ENCODE peak calls at places on chromosomes 13 and 19, in four cellular contexts. N, B, Z and A are unnamed samples.

GRCh38 chr19:11581740-11582139 is 4.3 kb upstream of the ACP5 start:
- DNase-seq in N (no peak), B (no peak), Z (no peak), A (no peak)

GRCh38 chr13:94322925-94323324 is 156.6 kb downstream of the DCT start:
- DNase-seq in N (no peak), B (no peak), Z (no peak), A (no peak)

GRCh38 chr13:40207110-40207478 is 459.3 kb downstream of the FOXO1 start:
- DNase-seq in N (no peak), B (no peak), Z (no peak), A (no peak)

GRCh38 chr19:50819636-50820035 is 4.0 kb downstream of the KLK1 start:
- DNase-seq in N (no peak), B (no peak), Z (no peak), A (no peak)

GRCh38 chr19:52735734-52736133 is 890 bp upstream of the ZNF611 start:
- DNase-seq in N (peak; percentile 96), B (peak; percentile 97), Z (peak; percentile 88), A (peak; percentile 98)

GRCh38 chr19:40995355-40995754 is 4.3 kb downstream of the CYP2B6 start:
- DNase-seq in N (no peak), B (no peak), Z (no peak), A (no peak)

GRCh38 chr19:10690351-10690781 is 10.9 kb upstream of the QTRT1 start:
- DNase-seq in N (peak; percentile 50), B (peak; percentile 35), Z (no peak), A (peak; percentile 25)

GRCh38 chr13:34346626-34347025 is 528.7 kb downstream of the RFC3 start:
- DNase-seq in N (no peak), B (no peak), Z (no peak), A (no peak)

GRCh38 chr13:50130686-50131051 is 115.4 kb downstream of the KCNRG start:
- DNase-seq in N (peak; percentile 7), B (peak; percentile 58), Z (no peak), A (no peak)

GRCh38 chr19:54073829-54074228 is 7.3 kb downstream of the TARM1 start:
- DNase-seq in N (no peak), B (no peak), Z (no peak), A (no peak)

GRCh38 chr19:44810555-44811447 is 1.9 kb downstream of the BCAM start:
- DNase-seq in N (no peak), B (no peak), Z (no peak), A (no peak)

GRCh38 chr13:51643882-51644281 is 59.6 kb downstream of the WDFY2 start:
- DNase-seq in N (no peak), B (no peak), Z (no peak), A (peak; percentile 74)

GRCh38 chr19:3443840-3444694 is 36.3 kb downstream of the SMIM24 start:
- DNase-seq in N (no peak), B (peak; percentile 85), Z (no peak), A (peak; percentile 90)

GRCh38 chr13:99926014-99926731 is 45.4 kb downstream of the ZIC5 start:
- DNase-seq in N (no peak), B (no peak), Z (no peak), A (no peak)

GRCh38 chr19:15479391-15480345 is at the start of gene PGLYRP2:
- DNase-seq in N (no peak), B (peak; percentile 48), Z (no peak), A (no peak)

GRCh38 chr19:5557691-5558090 is 10.1 kb downstream of the TINCR start:
- DNase-seq in N (no peak), B (no peak), Z (no peak), A (no peak)

GRCh38 chr19:45995715-45996385 is 583 bp downstream of the CCDC61 start:
- DNase-seq in N (no peak), B (no peak), Z (no peak), A (no peak)

GRCh38 chr19:7830272-7830771 is 304 bp downstream of the EVI5L start:
- DNase-seq in N (no peak), B (no peak), Z (no peak), A (no peak)

GRCh38 chr19:29372461-29372860 is 153.3 kb upstream of the VSTM2B start:
- DNase-seq in N (no peak), B (peak; percentile 12), Z (no peak), A (peak; percentile 49)

GRCh38 chr13:104408733-104409132 is 1342.5 kb upstream of the SLC10A2 start:
- DNase-seq in N (no peak), B (no peak), Z (no peak), A (peak; percentile 34)

GRCh38 chr13:20843177-20843576 is 59.4 kb downstream of the XPO4 start:
- DNase-seq in N (no peak), B (no peak), Z (no peak), A (no peak)

GRCh38 chr13:94710881-94711560 is 1.3 kb downstream of the SOX21 start:
- DNase-seq in N (no peak), B (peak; percentile 64), Z (no peak), A (peak; percentile 50)

GRCh38 chr19:50815443-50815842 is 8.1 kb downstream of the KLK1 start:
- DNase-seq in N (no peak), B (no peak), Z (no peak), A (no peak)

GRCh38 chr13:43303040-43303729 is 279.8 kb downstream of the DNAJC15 start:
- DNase-seq in N (no peak), B (peak; percentile 73), Z (peak; percentile 38), A (peak; percentile 81)

GRCh38 chr13:43988302-43988701 is 108.6 kb downstream of the LACC1 start:
- DNase-seq in N (no peak), B (no peak), Z (no peak), A (no peak)

GRCh38 chr19:44943801-44944249 is 1.8 kb downstream of the APOC4 start:
- DNase-seq in N (peak; percentile 52), B (no peak), Z (no peak), A (no peak)

GRCh38 chr19:1584500-1585242 is 8.0 kb downstream of the MBD3 start:
- DNase-seq in N (peak; percentile 91), B (no peak), Z (no peak), A (peak; percentile 70)
- H3K79me2 ChIP-seq in N (peaks cover 5% of the 10 kb centered on the region), B (peaks cover 7% of the 10 kb centered on the region), Z (peaks cover 34% of the 10 kb centered on the region), A (peaks cover 17% of the 10 kb centered on the region)

DNA sequence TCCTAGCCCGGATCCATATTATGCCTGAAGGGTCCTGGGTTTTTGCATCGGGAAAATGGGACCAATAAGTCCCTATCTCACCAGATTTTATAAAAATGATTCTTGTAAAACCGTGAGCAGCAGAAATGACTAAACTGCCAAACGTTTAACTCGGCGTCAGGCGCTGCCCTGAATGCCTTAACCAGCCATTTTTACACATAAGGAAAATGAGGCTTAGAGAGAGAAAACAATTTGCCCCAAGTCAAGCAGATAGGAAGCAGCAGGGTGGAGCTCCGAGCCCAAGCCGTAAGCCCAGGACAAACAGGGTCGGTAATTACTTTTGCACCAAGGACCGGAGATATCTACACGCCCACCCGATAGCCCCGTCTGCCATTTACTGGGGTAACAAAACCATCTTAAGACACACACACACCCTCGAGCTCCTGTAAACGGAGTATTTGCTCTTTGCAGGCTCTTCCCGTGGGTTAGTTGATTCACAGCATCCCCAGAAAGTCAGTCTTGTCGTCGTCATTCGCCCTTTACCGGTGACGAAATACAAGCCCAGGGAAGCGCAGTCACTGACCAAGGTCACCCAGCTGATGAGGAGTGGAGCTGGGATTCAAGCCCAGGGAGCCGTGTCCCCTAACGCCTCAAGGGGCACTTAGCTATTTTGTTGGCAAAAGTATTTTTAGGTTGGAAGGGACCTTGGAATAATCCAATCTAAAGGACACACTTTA is 16.0 kb upstream of the MRI1 start:
- DNase-seq in N (peak; percentile 9), B (no peak), Z (no peak), A (peak; percentile 40)
- H4K8ac ChIP-seq in N (peak overlapping the region; percentile 90), B (no peak overlapping the region), Z (peak overlapping the region; percentile 88), A (peak overlapping the region; percentile 44)

GRCh38 chr13:26222523-26223046 is 471 bp upstream of the RNF6 start:
- DNase-seq in N (no peak), B (no peak), Z (no peak), A (no peak)
- H3K18ac ChIP-seq in N (peak overlapping the region; percentile 92), B (peak overlapping the region; percentile 81), Z (peak overlapping the region; percentile 55), A (peak overlapping the region; percentile 77)

GRCh38 chr13:114124921-114125320 is 7.5 kb downstream of the RASA3 start:
- DNase-seq in N (no peak), B (no peak), Z (no peak), A (no peak)
- H3K79me2 ChIP-seq in N (peaks cover 3% of the 10 kb centered on the region), B (peaks cover 7% of the 10 kb centered on the region), Z (peaks cover 55% of the 10 kb centered on the region), A (peaks cover 45% of the 10 kb centered on the region)

GRCh38 chr13:45049478-45049877 is 60.1 kb downstream of the GPALPP1 start:
- DNase-seq in N (no peak), B (no peak), Z (no peak), A (no peak)

GRCh38 chr13:45055902-45056648 is 64.2 kb upstream of the GTF2F2 start:
- DNase-seq in N (no peak), B (no peak), Z (no peak), A (peak; percentile 40)

GRCh38 chr13:45051315-45051714 is 62.0 kb downstream of the GPALPP1 start:
- DNase-seq in N (no peak), B (no peak), Z (no peak), A (no peak)

GRCh38 chr13:45060062-45060461 is 60.2 kb upstream of the GTF2F2 start:
- DNase-seq in N (no peak), B (no peak), Z (no peak), A (no peak)

GRCh38 chr13:45055198-45055901 is 65.0 kb upstream of the GTF2F2 start:
- DNase-seq in N (no peak), B (no peak), Z (no peak), A (no peak)
- H4K8ac ChIP-seq in N (no peak overlapping the region), B (no peak overlapping the region), Z (no peak overlapping the region), A (no peak overlapping the region)

GRCh38 chr19:19407640-19407933 is 2.1 kb downstream of the GATAD2A start:
- DNase-seq in N (no peak), B (no peak), Z (no peak), A (no peak)

GRCh38 chr19:19403373-19403901 is 2.0 kb upstream of the GATAD2A start:
- DNase-seq in N (no peak), B (no peak), Z (no peak), A (no peak)

GRCh38 chr19:19404879-19405860 is at the start of gene GATAD2A:
- DNase-seq in N (peak; percentile 95), B (peak; percentile 84), Z (peak; percentile 66), A (peak; percentile 93)

GRCh38 chr19:19406878-19407639 is 1.6 kb downstream of the GATAD2A start:
- DNase-seq in N (peak; percentile 79), B (no peak), Z (no peak), A (no peak)

GRCh38 chr19:19405919-19406877 is 723 bp downstream of the GATAD2A start:
- DNase-seq in N (no peak), B (peak; percentile 51), Z (no peak), A (peak; percentile 55)
- H3K18ac ChIP-seq in N (peak overlapping the region; percentile 94), B (peak overlapping the region; percentile 13), Z (peak overlapping the region; percentile 78), A (peak overlapping the region; percentile 98)

DNA sequence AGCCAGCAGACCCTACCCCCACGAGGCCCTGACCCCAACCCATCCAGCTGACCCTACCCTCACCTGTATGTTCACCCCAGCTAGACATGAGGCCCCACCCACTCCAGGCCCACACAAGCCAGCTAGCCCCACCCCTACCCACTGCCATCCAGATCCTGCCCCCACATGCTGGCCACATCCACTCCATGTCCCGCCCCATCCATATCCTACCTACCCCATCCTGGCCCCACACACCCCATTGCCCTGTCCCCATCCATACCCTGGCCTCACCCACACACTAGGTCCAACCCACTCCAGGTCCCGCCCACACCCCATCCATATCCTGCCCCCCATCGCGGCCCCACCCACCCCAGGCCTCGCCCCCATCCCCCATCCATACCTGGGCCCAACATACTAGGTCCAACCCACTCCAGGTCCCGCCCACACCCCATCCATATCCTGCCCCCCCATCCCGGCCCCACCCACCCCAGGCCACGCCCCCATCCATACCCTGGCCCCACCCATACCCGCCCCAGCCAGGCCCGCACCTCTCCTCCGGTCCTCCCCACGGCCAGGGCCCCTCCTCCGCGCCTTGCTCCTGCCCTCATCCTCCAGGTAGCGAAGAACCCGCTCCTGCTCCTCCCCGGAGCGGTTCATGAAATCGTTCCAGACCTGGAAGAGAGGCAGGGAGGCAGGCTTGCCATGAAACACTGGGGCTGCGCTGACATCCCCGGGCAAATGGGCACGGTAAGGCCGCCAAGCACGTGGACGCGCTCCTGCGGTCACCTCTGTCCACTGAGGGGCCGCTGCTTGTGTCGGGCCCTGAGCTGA is 7.2 kb downstream of the RNU6-9 start:
- DNase-seq in N (peak; percentile 46), B (peak; percentile 84), Z (no peak), A (peak; percentile 59)
- H3K79me2 ChIP-seq in N (no peaks in the 10 kb centered on the region), B (peaks cover 3% of the 10 kb centered on the region), Z (peaks cover 9% of the 10 kb centered on the region), A (peaks cover 2% of the 10 kb centered on the region)